ENCODE peak calls at places on chromosomes 2 and 18, in seven cellular contexts. E is chondrocyte; J is activated CD4-positive, alpha-beta T cell treated with anti-CD3 and anti-CD28 coated beads for 1 hour; F is astrocyte of the spinal cord; D is Karpas-422; N is esophagus squamous epithelium; G is hypothalamus. X is an unnamed sample.

GRCh38 chr18:23191952-23192662 is 56.8 kb downstream of the CABLES1 start:
- DNase-seq in G (peak), D (no peak), N (no peak), J (no peak), F (peak), E (no peak), X (no peak)

GRCh38 chr2:63218800-63219511 is 168.3 kb downstream of the OTX1 start:
- DNase-seq in D (no peak), F (no peak), N (no peak), E (no peak), G (no peak), J (no peak), X (no peak)

GRCh38 chr2:189379287-189379630 is 62.0 kb upstream of the WDR75 start:
- DNase-seq in G (no peak), J (no peak), E (no peak), F (peak), N (no peak), D (no peak), X (no peak)

GRCh38 chr2:64463784-64464183 is 9.8 kb downstream of the LGALSL start:
- DNase-seq in D (no peak), G (no peak), N (no peak), E (no peak), F (peak), J (no peak), X (no peak)

GRCh38 chr2:104866122-104866864 is 12.4 kb downstream of the POU3F3 start:
- DNase-seq in N (no peak), J (no peak), F (no peak), D (no peak), E (no peak), G (no peak), X (no peak)

GRCh38 chr2:164810843-164811242 is 30.8 kb downstream of the COBLL1 start:
- DNase-seq in J (no peak), N (no peak), F (no peak), G (no peak), E (no peak), D (no peak), X (no peak)

GRCh38 chr18:9742588-9743131 is 34.6 kb downstream of the RAB31 start:
- DNase-seq in N (no peak), F (peak), D (peak), G (no peak), J (no peak), E (no peak), X (no peak)

GRCh38 chr2:96537066-96537733 is 648 bp downstream of the ARID5A start:
- DNase-seq in F (peak), J (peak), D (peak), G (no peak), E (no peak), N (peak), X (no peak)

GRCh38 chr18:41484069-41484468 is 471.0 kb upstream of the PIK3C3 start:
- DNase-seq in J (no peak), D (no peak), G (no peak), F (no peak), E (no peak), N (no peak), X (no peak)

X was measured in ascending aorta.